ENCODE peak calls at places on chromosome 18, in six cellular contexts. M is IMR-90, H is mesendoderm, A is neuronal stem cell, I is H9, O is mesenchymal stem cell. W is an unnamed sample.

GRCh38 chr18:741931-742512 is 29.6 kb upstream of the ENOSF1 start:
- DNase-seq in M (peak), A (no peak), O (peak), I (no peak), H (peak), W (no peak)

GRCh38 chr18:58195278-58195721 is 151.3 kb downstream of the NEDD4L start:
- DNase-seq in O (no peak), H (peak), I (peak), M (no peak), A (no peak), W (no peak)

GRCh38 chr18:48529796-48530195 is 9.0 kb upstream of the CTIF start:
- DNase-seq in H (peak), M (peak), I (peak), O (peak), A (no peak), W (peak)

GRCh38 chr18:37762076-37762475 is 196.5 kb upstream of the CELF4 start:
- DNase-seq in I (no peak), H (no peak), A (no peak), M (no peak), O (no peak), W (no peak)

GRCh38 chr18:58842978-58843661 is 21.6 kb upstream of the ZNF532 start:
- DNase-seq in H (peak), M (no peak), O (no peak), A (peak), I (no peak), W (peak)

GRCh38 chr18:46096651-46097300 is 1.3 kb downstream of the ATP5F1A start:
- DNase-seq in I (no peak), H (peak), O (peak), M (no peak), A (no peak), W (no peak)

GRCh38 chr18:27175914-27176313 is 9.2 kb downstream of the CHST9 start:
- DNase-seq in O (no peak), H (peak), M (no peak), I (no peak), A (no peak), W (no peak)

GRCh38 chr18:44732604-44733003 is 51.9 kb downstream of the SETBP1 start:
- DNase-seq in H (peak), I (no peak), A (no peak), O (no peak), M (no peak), W (no peak)

GRCh38 chr18:36249392-36249791 is 48.1 kb upstream of the FHOD3 start:
- DNase-seq in H (no peak), A (no peak), I (no peak), O (no peak), M (no peak), W (no peak)

GRCh38 chr18:62611395-62612241 is 88.8 kb downstream of the ZCCHC2 start:
- DNase-seq in O (no peak), H (no peak), A (no peak), I (no peak), M (no peak), W (no peak)

DNA sequence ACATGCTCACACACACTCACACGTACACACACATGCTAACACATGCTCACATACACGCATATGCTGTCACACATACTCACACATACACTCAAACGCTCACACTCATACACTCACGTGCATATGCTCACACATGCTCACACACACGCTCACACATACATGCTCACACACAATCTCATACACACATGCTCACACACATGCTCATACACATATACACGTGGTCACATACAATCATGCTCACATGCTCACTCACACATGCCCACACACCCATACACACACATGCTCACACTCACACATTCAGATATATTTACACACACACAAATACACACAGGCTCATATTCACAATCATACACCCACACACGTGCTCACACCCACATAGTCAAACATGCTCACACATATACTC is 17.5 kb upstream of the SALL3 start:
- DNase-seq in I (no peak), A (no peak), M (no peak), H (no peak), O (no peak), W (no peak)
- H3K23ac ChIP-seq in I (no peak), A (no peak), M (no peak), H (no peak), O (no peak), W (peak)

GRCh38 chr18:55557211-55557610 is 30.8 kb downstream of the TCF4 start:
- DNase-seq in I (no peak), M (no peak), H (no peak), O (no peak), A (no peak), W (no peak)
- H3K23ac ChIP-seq in I (no peak), M (no peak), H (no peak), O (no peak), A (no peak), W (no peak)

DNA sequence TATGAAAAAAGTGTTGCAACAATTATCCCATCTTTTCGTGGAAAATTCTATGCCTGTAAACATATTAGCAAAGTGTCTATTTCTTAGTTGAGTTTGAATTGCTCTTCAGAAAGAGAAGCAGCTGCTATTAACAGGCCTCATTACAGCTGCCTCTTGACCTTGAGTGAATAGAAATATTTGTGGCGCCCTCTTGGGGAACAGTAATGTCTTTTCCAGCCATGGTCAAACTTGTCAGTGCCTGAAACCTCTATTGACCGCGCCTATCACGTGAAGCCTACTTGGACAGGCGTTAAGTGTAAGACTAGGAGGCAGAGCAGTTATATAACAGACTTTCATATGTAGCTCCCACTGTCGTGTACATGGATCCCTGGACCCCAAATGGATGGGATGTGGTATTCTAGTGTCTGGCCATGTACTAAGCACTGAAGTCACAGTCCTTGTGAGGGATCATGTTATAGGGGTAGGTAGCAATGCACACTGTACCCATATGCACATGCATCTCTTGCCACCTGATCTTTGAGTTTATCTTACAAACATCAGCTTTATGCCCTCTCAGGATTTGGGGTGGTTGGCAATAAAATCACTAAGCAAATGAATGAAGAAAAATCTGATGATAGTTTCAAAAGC is 245.0 kb downstream of the PTGR3 start:
- DNase-seq in M (peak), A (no peak), I (peak), O (peak), H (peak), W (no peak)
- H3K23ac ChIP-seq in M (no peak), A (no peak), I (no peak), O (no peak), H (no peak), W (no peak)

DNA sequence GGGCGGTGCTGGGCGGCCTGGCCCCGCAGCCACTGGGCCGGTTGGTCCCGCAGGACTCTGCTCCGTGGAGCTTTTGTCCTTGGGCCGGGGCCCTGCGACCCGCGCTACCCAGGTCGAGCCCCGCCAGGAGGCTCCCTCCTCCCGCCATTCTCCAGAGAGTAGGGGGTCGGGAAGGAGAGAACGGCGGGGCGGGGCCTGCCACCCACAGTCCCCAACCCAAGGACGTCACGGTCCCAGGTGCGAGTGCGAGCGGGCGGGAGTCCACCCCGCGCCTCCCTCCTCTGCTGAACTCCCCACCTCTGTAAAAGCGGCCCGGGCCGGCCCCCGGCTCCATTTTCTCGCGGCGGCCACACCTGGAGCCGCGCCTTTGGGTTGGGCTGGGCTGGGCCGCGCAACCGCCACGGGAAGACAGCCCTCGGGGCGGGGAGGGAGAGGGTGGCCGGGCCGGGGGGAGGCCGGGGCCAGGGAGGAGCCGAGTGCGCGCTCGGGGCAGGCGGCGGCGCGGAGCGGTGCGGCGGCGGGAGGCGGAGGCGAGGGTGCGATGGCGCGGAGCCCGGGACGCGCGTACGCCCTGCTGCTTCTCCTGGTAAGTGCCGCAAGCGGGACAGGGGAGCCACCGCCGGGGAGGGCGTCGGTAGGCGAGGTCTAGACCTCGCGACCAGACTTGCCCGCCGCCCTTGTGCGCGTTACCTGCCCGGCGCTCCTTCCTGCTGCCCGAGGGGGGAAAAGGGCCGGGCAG is at the start of gene DSG2:
- DNase-seq in O (no peak), H (peak), M (no peak), A (peak), I (peak), W (peak)
- H3K23ac ChIP-seq in O (peak), H (peak), M (no peak), A (peak), I (no peak), W (no peak)